ENCODE peak calls at places on chromosomes 16 and 17, in ten cellular contexts. One of them, this sample, is unnamed.

GRCh38 chr16:8685617-8686016 is 11.2 kb downstream of the ABAT start:
- DNase-seq in heart left ventricle: no peak
- DNase-seq in CD8-positive, alpha-beta T cell: no peak
- DNase-seq in lung: no peak
- DNase-seq in mucosa of descending colon: no peak
- DNase-seq in stimulated activated CD8-positive, alpha-beta memory T cell treated with anti-CD3 and anti-CD28 coated beads, Interleukin-2, amount 100 ng/mL, for 1 hour: no peak
- DNase-seq in WTC11: no peak
- DNase-seq in GM23338: no peak
- DNase-seq in tibial artery: no peak
- DNase-seq in OCI-M1: no peak
- DNase-seq in this sample: no peak

GRCh38 chr17:67433248-67433924 is 56.3 kb downstream of the PITPNC1 start:
- DNase-seq in WTC11: no peak
- DNase-seq in heart left ventricle: no peak
- DNase-seq in tibial artery: no peak
- DNase-seq in lung: no peak
- DNase-seq in stimulated activated CD8-positive, alpha-beta memory T cell treated with anti-CD3 and anti-CD28 coated beads, Interleukin-2, amount 100 ng/mL, for 1 hour: no peak
- DNase-seq in mucosa of descending colon: no peak
- DNase-seq in GM23338: peak; percentile 18
- DNase-seq in CD8-positive, alpha-beta T cell: no peak
- DNase-seq in OCI-M1: no peak
- DNase-seq in this sample: no peak

GRCh38 chr17:17036520-17036998 is 5.7 kb upstream of the MPRIP start:
- DNase-seq in mucosa of descending colon: no peak
- DNase-seq in heart left ventricle: no peak
- DNase-seq in OCI-M1: no peak
- DNase-seq in lung: no peak
- DNase-seq in WTC11: no peak
- DNase-seq in GM23338: no peak
- DNase-seq in stimulated activated CD8-positive, alpha-beta memory T cell treated with anti-CD3 and anti-CD28 coated beads, Interleukin-2, amount 100 ng/mL, for 1 hour: no peak
- DNase-seq in tibial artery: peak; percentile 94
- DNase-seq in CD8-positive, alpha-beta T cell: no peak
- DNase-seq in this sample: no peak

GRCh38 chr17:80539022-80539421 is 5.6 kb upstream of the RPTOR start:
- DNase-seq in mucosa of descending colon: no peak
- DNase-seq in lung: no peak
- DNase-seq in OCI-M1: peak; percentile 40
- DNase-seq in GM23338: peak; percentile 63
- DNase-seq in heart left ventricle: no peak
- DNase-seq in WTC11: no peak
- DNase-seq in stimulated activated CD8-positive, alpha-beta memory T cell treated with anti-CD3 and anti-CD28 coated beads, Interleukin-2, amount 100 ng/mL, for 1 hour: no peak
- DNase-seq in tibial artery: no peak
- DNase-seq in CD8-positive, alpha-beta T cell: no peak
- DNase-seq in this sample: no peak

GRCh38 chr17:1769826-1770477 is 8.1 kb downstream of the SERPINF1 start:
- DNase-seq in heart left ventricle: no peak
- DNase-seq in tibial artery: no peak
- DNase-seq in OCI-M1: no peak
- DNase-seq in stimulated activated CD8-positive, alpha-beta memory T cell treated with anti-CD3 and anti-CD28 coated beads, Interleukin-2, amount 100 ng/mL, for 1 hour: no peak
- DNase-seq in WTC11: peak; percentile 65
- DNase-seq in CD8-positive, alpha-beta T cell: peak; percentile 19
- DNase-seq in lung: no peak
- DNase-seq in mucosa of descending colon: no peak
- DNase-seq in GM23338: peak; percentile 91
- DNase-seq in this sample: no peak

GRCh38 chr16:68000450-68000849 is 1.2 kb upstream of the DPEP2 start:
- DNase-seq in CD8-positive, alpha-beta T cell: no peak
- DNase-seq in heart left ventricle: no peak
- DNase-seq in lung: no peak
- DNase-seq in mucosa of descending colon: no peak
- DNase-seq in OCI-M1: no peak
- DNase-seq in stimulated activated CD8-positive, alpha-beta memory T cell treated with anti-CD3 and anti-CD28 coated beads, Interleukin-2, amount 100 ng/mL, for 1 hour: no peak
- DNase-seq in WTC11: no peak
- DNase-seq in tibial artery: no peak
- DNase-seq in GM23338: no peak
- DNase-seq in this sample: no peak

GRCh38 chr16:81994485-81994884 is 16.8 kb downstream of the SDR42E1 start:
- DNase-seq in OCI-M1: peak; percentile 10
- DNase-seq in lung: no peak
- DNase-seq in mucosa of descending colon: no peak
- DNase-seq in heart left ventricle: no peak
- DNase-seq in WTC11: peak; percentile 37
- DNase-seq in tibial artery: no peak
- DNase-seq in GM23338: peak; percentile 53
- DNase-seq in CD8-positive, alpha-beta T cell: no peak
- DNase-seq in stimulated activated CD8-positive, alpha-beta memory T cell treated with anti-CD3 and anti-CD28 coated beads, Interleukin-2, amount 100 ng/mL, for 1 hour: no peak
- DNase-seq in this sample: no peak

GRCh38 chr17:40486513-40487370 is 14.7 kb downstream of the TNS4 start:
- DNase-seq in CD8-positive, alpha-beta T cell: no peak
- DNase-seq in mucosa of descending colon: no peak
- DNase-seq in stimulated activated CD8-positive, alpha-beta memory T cell treated with anti-CD3 and anti-CD28 coated beads, Interleukin-2, amount 100 ng/mL, for 1 hour: no peak
- DNase-seq in heart left ventricle: peak; percentile 54
- DNase-seq in WTC11: no peak
- DNase-seq in tibial artery: no peak
- DNase-seq in lung: no peak
- DNase-seq in GM23338: no peak
- DNase-seq in OCI-M1: peak; percentile 8
- DNase-seq in this sample: no peak

GRCh38 chr17:21475555-21475954 is 99.4 kb downstream of the KCNJ12 start:
- DNase-seq in lung: no peak
- DNase-seq in CD8-positive, alpha-beta T cell: no peak
- DNase-seq in WTC11: no peak
- DNase-seq in heart left ventricle: no peak
- DNase-seq in GM23338: peak; percentile 51
- DNase-seq in OCI-M1: peak; percentile 65
- DNase-seq in stimulated activated CD8-positive, alpha-beta memory T cell treated with anti-CD3 and anti-CD28 coated beads, Interleukin-2, amount 100 ng/mL, for 1 hour: no peak
- DNase-seq in mucosa of descending colon: no peak
- DNase-seq in tibial artery: peak; percentile 24
- DNase-seq in this sample: no peak

GRCh38 chr17:75348386-75349012 is 57.0 kb downstream of the GRB2 start:
- DNase-seq in mucosa of descending colon: no peak
- DNase-seq in tibial artery: no peak
- DNase-seq in WTC11: no peak
- DNase-seq in lung: no peak
- DNase-seq in CD8-positive, alpha-beta T cell: no peak
- DNase-seq in heart left ventricle: no peak
- DNase-seq in stimulated activated CD8-positive, alpha-beta memory T cell treated with anti-CD3 and anti-CD28 coated beads, Interleukin-2, amount 100 ng/mL, for 1 hour: no peak
- DNase-seq in OCI-M1: peak; percentile 56
- DNase-seq in GM23338: no peak
- DNase-seq in this sample: no peak

GRCh38 chr17:81552244-81553017 is at the start of gene FAAP100:
- DNase-seq in WTC11: peak; percentile 79
- DNase-seq in tibial artery: peak; percentile 88
- DNase-seq in OCI-M1: peak; percentile 88
- DNase-seq in heart left ventricle: peak; percentile 90
- DNase-seq in CD8-positive, alpha-beta T cell: peak; percentile 73
- DNase-seq in mucosa of descending colon: peak; percentile 81
- DNase-seq in GM23338: peak; percentile 90
- DNase-seq in lung: peak; percentile 76
- DNase-seq in stimulated activated CD8-positive, alpha-beta memory T cell treated with anti-CD3 and anti-CD28 coated beads, Interleukin-2, amount 100 ng/mL, for 1 hour: peak; percentile 67
- DNase-seq in this sample: no peak

GRCh38 chr16:25064967-25065366 is 46.6 kb upstream of the LCMT1 start:
- DNase-seq in tibial artery: no peak
- DNase-seq in WTC11: no peak
- DNase-seq in stimulated activated CD8-positive, alpha-beta memory T cell treated with anti-CD3 and anti-CD28 coated beads, Interleukin-2, amount 100 ng/mL, for 1 hour: no peak
- DNase-seq in lung: no peak
- DNase-seq in OCI-M1: no peak
- DNase-seq in GM23338: peak; percentile 8
- DNase-seq in mucosa of descending colon: no peak
- DNase-seq in heart left ventricle: no peak
- DNase-seq in CD8-positive, alpha-beta T cell: no peak
- DNase-seq in this sample: no peak

GRCh38 chr17:78915872-78916632 is 9.1 kb downstream of the TIMP2 start:
- DNase-seq in WTC11: no peak
- DNase-seq in OCI-M1: no peak
- DNase-seq in lung: peak; percentile 61
- DNase-seq in mucosa of descending colon: peak; percentile 45
- DNase-seq in GM23338: no peak
- DNase-seq in stimulated activated CD8-positive, alpha-beta memory T cell treated with anti-CD3 and anti-CD28 coated beads, Interleukin-2, amount 100 ng/mL, for 1 hour: no peak
- DNase-seq in heart left ventricle: no peak
- DNase-seq in tibial artery: peak; percentile 77
- DNase-seq in CD8-positive, alpha-beta T cell: no peak
- DNase-seq in this sample: no peak

This sample was measured in Panc1.